ENCODE peak calls at places on chromosomes 3 and 15, in five cellular contexts. M is neuronal stem cell, F is H9, K is H1, Q is mesenchymal stem cell. S is an unnamed sample.

GRCh38 chr3:111715911-111716523 is 120.9 kb upstream of the ZBED2 start:
- DNase-seq in M (no peak), F (no peak), K (peak; percentile 59), Q (peak; percentile 46), S (peak; percentile 30)

GRCh38 chr3:25870452-25870851 is 80.6 kb downstream of the OXSM start:
- DNase-seq in M (no peak), F (no peak), K (no peak), Q (peak; percentile 25), S (no peak)

GRCh38 chr3:129286081-129286480 is 7.4 kb downstream of the HMCES start:
- DNase-seq in M (no peak), F (no peak), K (no peak), Q (no peak), S (no peak)

GRCh38 chr3:54123538-54124196 is 1.3 kb downstream of the CACNA2D3 start:
- DNase-seq in M (no peak), F (no peak), K (no peak), Q (no peak), S (no peak)

GRCh38 chr15:96328101-96328958 is 2.2 kb upstream of the NR2F2 start:
- DNase-seq in M (no peak), F (no peak), K (no peak), Q (peak; percentile 32), S (peak; percentile 42)

GRCh38 chr3:128383316-128384235 is 83.1 kb downstream of the DNAJB8 start:
- DNase-seq in M (no peak), F (no peak), K (no peak), Q (peak; percentile 65), S (peak; percentile 15)

GRCh38 chr3:69787436-69788168 is 48.3 kb downstream of the MITF start:
- DNase-seq in M (no peak), F (no peak), K (no peak), Q (peak; percentile 85), S (no peak)

GRCh38 chr3:170606675-170607074 is 20.8 kb upstream of the SLC7A14 start:
- DNase-seq in M (no peak), F (no peak), K (no peak), Q (no peak), S (peak; percentile 2)

GRCh38 chr3:182609575-182610156 is 183.6 kb upstream of the ATP11B start:
- DNase-seq in M (no peak), F (no peak), K (no peak), Q (no peak), S (no peak)

GRCh38 chr15:25971053-25971452 is 107.9 kb upstream of the ATP10A start:
- DNase-seq in M (no peak), F (no peak), K (no peak), Q (no peak), S (peak; percentile 69)

GRCh38 chr3:46472056-46472455 is 7.4 kb upstream of the LTF start:
- DNase-seq in M (no peak), F (no peak), K (no peak), Q (no peak), S (no peak)

GRCh38 chr3:133706033-133706432 is 40.2 kb upstream of the TF start:
- DNase-seq in M (no peak), F (no peak), K (no peak), Q (no peak), S (no peak)
- H3K4ac ChIP-seq in M (no peak overlapping the region), F (no peak overlapping the region), K (no peak overlapping the region), Q (no peak overlapping the region), S (no peak overlapping the region)

GRCh38 chr3:109178701-109179100 is 42.2 kb downstream of the C3orf85 start:
- DNase-seq in M (no peak), F (no peak), K (no peak), Q (no peak), S (no peak)

GRCh38 chr3:109176726-109177125 is 40.2 kb downstream of the C3orf85 start:
- DNase-seq in M (no peak), F (no peak), K (no peak), Q (no peak), S (peak; percentile 86)

GRCh38 chr3:109175411-109175810 is 38.9 kb downstream of the C3orf85 start:
- DNase-seq in M (no peak), F (no peak), K (no peak), Q (peak; percentile 72), S (peak; percentile 24)

GRCh38 chr3:109177888-109178287 is 41.4 kb downstream of the C3orf85 start:
- DNase-seq in M (no peak), F (no peak), K (no peak), Q (peak; percentile 62), S (peak; percentile 41)
- H2BK12ac ChIP-seq in M (no peak overlapping the region), F (no peak overlapping the region), K (no peak overlapping the region), Q (no peak overlapping the region), S (no peak overlapping the region)

GRCh38 chr3:100149713-100150112 is 35.4 kb upstream of the FILIP1L start:
- DNase-seq in M (no peak), F (no peak), K (no peak), Q (no peak), S (no peak)
- H3K4ac ChIP-seq in M (no peak overlapping the region), F (no peak overlapping the region), K (no peak overlapping the region), Q (no peak overlapping the region), S (no peak overlapping the region)

GRCh38 chr3:28799084-28799483 is 450.5 kb upstream of the AZI2 start:
- DNase-seq in M (no peak), F (no peak), K (no peak), Q (no peak), S (peak; percentile 11)
- H2BK12ac ChIP-seq in M (no peak overlapping the region), F (no peak overlapping the region), K (no peak overlapping the region), Q (no peak overlapping the region), S (no peak overlapping the region)

S was measured in trophoblast cell.